ENCODE peak calls at places on chromosomes 3 and 15, in five cellular contexts. K is NCI-H524; W is hepatocyte; Z is NAMALWA; R is activated gamma-delta T cell treated with anti-CD3 and anti-CD28 coated beads, Interleukin-2, amount 50 U/mL, for 16 hours. B is an unnamed sample.

GRCh38 chr3:141125351-141125750 is 74.2 kb downstream of the SPSB4 start:
- DNase-seq in W (no peak), Z (no peak), R (no peak), K (no peak), B (no peak)

GRCh38 chr3:187773963-187774789 is 28.9 kb upstream of the BCL6 start:
- DNase-seq in W (no peak), R (no peak), Z (peak; percentile 67), K (no peak), B (no peak)

GRCh38 chr3:71916747-71917369 is 131.9 kb upstream of the PROK2 start:
- DNase-seq in Z (no peak), W (no peak), R (no peak), K (no peak), B (no peak)

GRCh38 chr3:147298511-147298982 is 107.8 kb downstream of the ZIC4 start:
- DNase-seq in R (no peak), Z (peak; percentile 27), K (peak; percentile 5), W (peak; percentile 61), B (no peak)

GRCh38 chr15:75167588-75168076 is 34.0 kb upstream of the C15orf39 start:
- DNase-seq in W (no peak), K (no peak), R (no peak), Z (no peak), B (no peak)

GRCh38 chr15:75237316-75237982 is 20.7 kb upstream of the GOLGA6C start:
- DNase-seq in R (no peak), W (no peak), K (no peak), Z (no peak), B (no peak)

GRCh38 chr15:75145027-75145841 is 56.4 kb upstream of the C15orf39 start:
- DNase-seq in K (no peak), R (no peak), Z (no peak), W (no peak), B (no peak)

GRCh38 chr15:56767315-56767714 is 34.0 kb upstream of the ZNF280D start:
- DNase-seq in W (no peak), Z (no peak), K (no peak), R (no peak), B (no peak)

GRCh38 chr3:52428151-52429005 is 16.5 kb downstream of the SEMA3G start:
- DNase-seq in W (peak; percentile 84), K (peak; percentile 85), R (no peak), Z (peak; percentile 53), B (no peak)

B was measured in cortex of kidney.